ENCODE peak calls at places on chromosomes 1 and 21, in eight cellular contexts. L is transverse colon, U is mucosa of descending colon, E is fibroblast of mammary gland, F is GM23338, Y is tibial nerve, V is WTC11, P is endothelial cell. J is an unnamed sample.

GRCh38 chr1:38929054-38929453 is 12.6 kb downstream of the RHBDL2 start:
- DNase-seq in L (no peak), U (no peak), E (no peak), F (peak), Y (no peak), V (no peak), P (no peak), J (no peak)

GRCh38 chr1:38991638-38992449 is 768 bp downstream of the AKIRIN1 start:
- DNase-seq in L (peak), U (peak), E (no peak), F (peak), Y (no peak), V (peak), P (peak), J (no peak)

GRCh38 chr1:38076038-38076437 is 29.4 kb upstream of the POU3F1 start:
- DNase-seq in L (no peak), U (no peak), E (peak), F (peak), Y (no peak), V (peak), P (peak), J (no peak)

GRCh38 chr1:168932539-168932938 is 174.0 kb upstream of the ATP1B1 start:
- DNase-seq in L (no peak), U (no peak), E (peak), F (no peak), Y (no peak), V (no peak), P (no peak), J (no peak)

GRCh38 chr1:9180077-9180819 is 51.3 kb upstream of the GPR157 start:
- DNase-seq in L (no peak), U (no peak), E (peak), F (no peak), Y (no peak), V (no peak), P (no peak), J (no peak)

GRCh38 chr1:244231193-244231571 is 180.1 kb downstream of the ZBTB18 start:
- DNase-seq in L (no peak), U (no peak), E (peak), F (peak), Y (no peak), V (no peak), P (no peak), J (no peak)

GRCh38 chr1:119956306-119956705 is 60.0 kb upstream of the ADAM30 start:
- DNase-seq in L (no peak), U (no peak), E (no peak), F (no peak), Y (no peak), V (no peak), P (no peak), J (no peak)

GRCh38 chr1:53342735-53343470 is 15.0 kb upstream of the LRP8 start:
- DNase-seq in L (no peak), U (no peak), E (no peak), F (no peak), Y (no peak), V (no peak), P (no peak), J (no peak)

GRCh38 chr1:179599623-179600249 is 8.1 kb downstream of the TDRD5 start:
- DNase-seq in L (peak), U (no peak), E (peak), F (peak), Y (no peak), V (no peak), P (peak), J (no peak)

GRCh38 chr1:89609781-89610456 is 23.0 kb upstream of the LRRC8C start:
- DNase-seq in L (no peak), U (no peak), E (no peak), F (no peak), Y (no peak), V (no peak), P (no peak), J (no peak)

GRCh38 chr21:37531402-37532042 is 164.9 kb downstream of the DYRK1A start:
- DNase-seq in L (peak), U (peak), E (no peak), F (no peak), Y (no peak), V (no peak), P (no peak), J (no peak)

GRCh38 chr1:65068202-65069011 is 79.6 kb upstream of the AK4 start:
- DNase-seq in L (peak), U (peak), E (peak), F (peak), Y (peak), V (no peak), P (no peak), J (no peak)

GRCh38 chr1:3543076-3544049 is 67.9 kb downstream of the MEGF6 start:
- DNase-seq in L (peak), U (no peak), E (peak), F (no peak), Y (peak), V (peak), P (no peak), J (peak)

GRCh38 chr1:228943436-228943835 is 208.2 kb downstream of the RHOU start:
- DNase-seq in L (no peak), U (no peak), E (no peak), F (no peak), Y (no peak), V (no peak), P (no peak), J (no peak)

GRCh38 chr1:94929351-94929814 is 2.5 kb upstream of the CNN3 start:
- DNase-seq in L (peak), U (peak), E (no peak), F (no peak), Y (no peak), V (no peak), P (no peak), J (no peak)

GRCh38 chr1:161216945-161217712 is 2.0 kb downstream of the FCER1G start:
- DNase-seq in L (no peak), U (no peak), E (peak), F (no peak), Y (peak), V (no peak), P (no peak), J (no peak)

GRCh38 chr1:214637722-214638473 is 34.9 kb downstream of the CENPF start:
- DNase-seq in L (peak), U (no peak), E (peak), F (peak), Y (no peak), V (no peak), P (peak), J (peak)

GRCh38 chr1:228212966-228213844 is 5.4 kb downstream of the OBSCN start:
- DNase-seq in L (peak), U (peak), E (peak), F (peak), Y (peak), V (peak), P (peak), J (peak)

GRCh38 chr1:19941121-19941520 is 17.7 kb upstream of the PLA2G2E start:
- DNase-seq in L (no peak), U (no peak), E (no peak), F (no peak), Y (no peak), V (no peak), P (no peak), J (no peak)

GRCh38 chr1:183096889-183097288 is 73.7 kb downstream of the LAMC1 start:
- DNase-seq in L (peak), U (no peak), E (peak), F (no peak), Y (peak), V (no peak), P (no peak), J (peak)

GRCh38 chr1:61221642-61222041 is 139.3 kb downstream of the NFIA start:
- DNase-seq in L (no peak), U (no peak), E (peak), F (no peak), Y (no peak), V (no peak), P (no peak), J (no peak)

GRCh38 chr1:104787866-104788510 is 1038.3 kb downstream of the AMY1C start:
- DNase-seq in L (no peak), U (no peak), E (no peak), F (no peak), Y (no peak), V (no peak), P (no peak), J (no peak)

GRCh38 chr1:206074839-206075238 is 21.9 kb downstream of the RHEX start:
- DNase-seq in L (no peak), U (no peak), E (no peak), F (no peak), Y (no peak), V (no peak), P (no peak), J (no peak)

GRCh38 chr1:155320661-155321576 is at the start of gene RUSC1:
- DNase-seq in L (peak), U (peak), E (peak), F (peak), Y (peak), V (peak), P (peak), J (no peak)

GRCh38 chr1:18705811-18706210 is 75.2 kb downstream of the PAX7 start:
- DNase-seq in L (no peak), U (no peak), E (no peak), F (no peak), Y (no peak), V (no peak), P (no peak), J (no peak)

GRCh38 chr1:66445492-66446181 is 88.3 kb upstream of the SGIP1 start:
- DNase-seq in L (peak), U (peak), E (no peak), F (no peak), Y (no peak), V (no peak), P (peak), J (no peak)

GRCh38 chr1:96596226-96596625 is 125.4 kb upstream of the PTBP2 start:
- DNase-seq in L (no peak), U (peak), E (peak), F (peak), Y (no peak), V (peak), P (peak), J (no peak)

GRCh38 chr1:6185151-6185550 is 5.0 kb upstream of the CHD5 start:
- DNase-seq in L (no peak), U (no peak), E (peak), F (no peak), Y (no peak), V (no peak), P (no peak), J (peak)

GRCh38 chr1:166905930-166906329 is 29.9 kb upstream of the TADA1 start:
- DNase-seq in L (no peak), U (no peak), E (peak), F (no peak), Y (no peak), V (no peak), P (no peak), J (no peak)

GRCh38 chr1:189681252-189681919 is 796.3 kb downstream of the BRINP3 start:
- DNase-seq in L (no peak), U (no peak), E (no peak), F (no peak), Y (no peak), V (no peak), P (no peak), J (no peak)

GRCh38 chr1:221961532-221962292 is 219.8 kb upstream of the DUSP10 start:
- DNase-seq in L (no peak), U (no peak), E (peak), F (no peak), Y (no peak), V (no peak), P (no peak), J (peak)

GRCh38 chr1:211985556-211986264 is 49.6 kb downstream of the INTS7 start:
- DNase-seq in L (no peak), U (no peak), E (no peak), F (no peak), Y (no peak), V (no peak), P (no peak), J (no peak)

GRCh38 chr1:212415107-212415841 is 588 bp upstream of the PACC1 start:
- DNase-seq in L (no peak), U (no peak), E (no peak), F (peak), Y (no peak), V (no peak), P (no peak), J (no peak)

DNA sequence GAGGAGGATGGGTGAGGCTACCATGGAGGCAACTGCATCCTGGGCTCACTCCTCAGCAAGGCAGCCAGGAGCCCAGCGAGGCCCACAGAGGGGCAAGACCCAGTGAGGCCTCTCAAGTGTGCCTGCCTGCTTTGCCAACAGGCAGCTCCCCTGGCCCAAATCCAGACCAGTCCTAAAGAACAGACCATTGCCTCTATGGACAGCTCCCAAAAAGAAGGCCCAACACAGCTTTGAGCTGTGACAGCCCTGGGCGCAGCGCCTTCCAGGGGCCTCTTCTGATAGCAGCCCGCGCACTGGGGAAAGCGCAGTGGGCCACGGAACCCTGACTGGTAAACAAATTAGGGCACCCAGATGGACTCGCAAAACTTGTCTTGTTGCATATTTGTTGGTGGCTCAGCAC is 25.5 kb downstream of the C1orf198 start:
- DNase-seq in L (no peak), U (no peak), E (no peak), F (no peak), Y (no peak), V (no peak), P (no peak), J (no peak)
- TF ChIP-seq CTCF in L (no peak), U (no peak), E (no peak), F (no peak), Y (no peak), V (no peak), P (no peak), J (no peak)

GRCh38 chr1:196875935-196876334 is 11.9 kb upstream of the CFHR4 start:
- DNase-seq in L (no peak), U (no peak), E (no peak), F (no peak), Y (no peak), V (no peak), P (no peak), J (no peak)

GRCh38 chr1:196873385-196873784 is 14.5 kb upstream of the CFHR4 start:
- DNase-seq in L (no peak), U (no peak), E (no peak), F (no peak), Y (no peak), V (no peak), P (no peak), J (no peak)

DNA sequence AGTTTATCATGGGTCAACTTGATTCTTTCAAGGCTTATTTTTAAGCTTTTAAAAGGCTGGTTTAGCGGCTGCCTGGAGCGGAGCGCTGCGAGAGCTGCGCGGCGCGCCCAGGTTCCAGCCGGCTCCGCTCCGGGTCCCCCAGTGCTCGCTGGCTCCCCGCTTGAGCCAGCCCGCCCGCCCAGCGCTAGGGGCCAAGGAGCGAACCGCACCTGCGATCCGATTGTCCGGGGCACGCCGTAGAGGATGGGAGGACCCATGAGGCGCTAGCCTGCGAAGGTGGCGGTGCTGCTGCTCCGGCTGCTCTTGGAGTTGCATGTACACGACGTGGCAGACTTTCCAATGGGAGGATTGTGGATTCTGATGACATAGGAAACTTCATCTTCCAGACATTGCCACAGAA is 9.9 kb upstream of the CFHR4 start:
- DNase-seq in L (no peak), U (no peak), E (peak), F (peak), Y (no peak), V (peak), P (peak), J (no peak)
- TF ChIP-seq CTCF in L (no peak), U (no peak), E (no peak), F (no peak), Y (no peak), V (no peak), P (no peak), J (no peak)

DNA sequence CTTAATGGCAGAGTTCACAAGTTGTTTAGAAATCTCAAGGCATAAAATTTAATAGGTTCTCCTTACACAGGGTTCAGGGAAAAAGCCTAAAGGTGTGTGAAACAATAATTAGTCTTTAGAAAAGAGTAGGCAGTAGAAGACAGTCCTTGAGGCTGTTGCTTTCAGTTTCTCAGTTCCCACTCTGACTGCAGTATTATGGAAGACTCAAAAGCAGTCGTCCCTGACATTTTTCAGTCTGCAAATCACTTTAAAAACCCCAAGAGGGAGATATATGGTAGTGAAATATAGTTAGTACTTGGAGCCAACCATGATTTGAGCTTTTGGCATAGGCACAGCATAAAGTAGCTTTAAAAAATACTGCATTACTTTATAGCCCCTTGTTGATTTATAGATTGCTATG is 299.7 kb downstream of the OLFM3 start:
- DNase-seq in L (no peak), U (no peak), E (peak), F (no peak), Y (no peak), V (no peak), P (no peak), J (no peak)
- TF ChIP-seq CTCF in L (no peak), U (no peak), E (no peak), F (no peak), Y (no peak), V (no peak), P (no peak), J (no peak)

DNA sequence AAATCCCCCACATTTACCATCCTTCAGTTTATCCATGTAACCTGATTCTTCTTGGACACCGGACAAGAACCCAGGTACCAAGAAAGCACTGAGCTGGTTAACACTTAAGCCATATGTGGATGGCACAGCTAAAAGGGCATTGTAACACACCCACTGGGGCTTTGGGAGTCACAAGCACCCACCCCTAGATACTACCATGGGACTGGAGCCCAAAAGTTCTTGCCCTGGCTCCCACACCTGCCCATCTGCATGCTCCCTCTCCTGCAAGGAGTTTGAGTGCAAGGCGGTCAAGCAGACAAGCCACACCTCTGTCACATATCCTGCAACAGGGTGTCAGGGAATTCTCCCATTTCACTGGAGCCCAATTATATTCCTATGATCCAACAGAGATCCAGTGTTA is 270.1 kb downstream of the USH2A start:
- DNase-seq in L (no peak), U (no peak), E (no peak), F (no peak), Y (no peak), V (no peak), P (no peak), J (no peak)
- TF ChIP-seq CTCF in L (no peak), U (no peak), E (no peak), F (no peak), Y (no peak), V (no peak), P (no peak), J (no peak)

GRCh38 chr1:51345300-51345687 is 14.9 kb upstream of the TTC39A start:
- DNase-seq in L (no peak), U (no peak), E (no peak), F (peak), Y (no peak), V (no peak), P (no peak), J (no peak)

GRCh38 chr1:51344276-51344601 is 13.9 kb upstream of the TTC39A start:
- DNase-seq in L (no peak), U (no peak), E (no peak), F (no peak), Y (no peak), V (no peak), P (no peak), J (no peak)

GRCh38 chr1:51343624-51344023 is 13.3 kb upstream of the TTC39A start:
- DNase-seq in L (no peak), U (no peak), E (no peak), F (no peak), Y (no peak), V (no peak), P (no peak), J (no peak)

GRCh38 chr1:51346086-51346942 is 16.0 kb upstream of the TTC39A start:
- DNase-seq in L (no peak), U (no peak), E (no peak), F (no peak), Y (no peak), V (no peak), P (no peak), J (no peak)

DNA sequence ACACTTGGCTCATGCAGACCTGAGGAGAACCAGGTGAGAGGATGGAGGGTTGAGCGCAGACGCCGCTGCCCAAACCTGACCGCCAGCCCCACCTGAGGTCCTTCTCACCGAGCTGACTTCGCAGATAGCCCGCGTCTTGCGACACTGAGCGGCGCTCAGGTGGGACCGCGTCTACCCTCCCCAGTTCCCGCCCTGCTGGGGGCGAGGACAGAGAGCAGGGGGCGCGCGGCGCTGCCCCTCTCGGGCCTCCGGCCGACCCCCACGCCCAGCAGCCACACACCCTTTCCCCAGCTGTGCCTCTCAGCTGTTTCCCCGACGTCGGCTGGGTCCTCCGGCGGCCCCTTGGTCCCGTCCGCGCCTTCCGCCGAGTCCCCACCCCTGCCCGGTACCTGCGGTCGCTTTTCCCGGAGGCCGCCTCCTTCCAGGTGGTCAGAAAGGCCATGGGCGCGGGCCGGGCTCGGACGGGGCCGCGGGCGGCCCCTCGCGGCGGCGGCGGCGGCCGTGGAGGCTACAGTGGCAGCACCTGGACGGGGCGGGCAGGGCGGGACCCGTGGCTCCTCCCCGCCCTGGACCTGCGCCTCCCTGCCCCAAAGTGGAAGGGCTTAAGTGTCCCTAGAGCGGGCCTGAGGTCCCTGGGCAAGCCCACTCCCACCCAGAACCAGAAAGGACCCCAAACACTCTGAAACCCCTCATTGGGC is 14.4 kb upstream of the TTC39A start:
- DNase-seq in L (peak), U (peak), E (no peak), F (peak), Y (no peak), V (peak), P (peak), J (no peak)
- TF ChIP-seq CTCF in L (no peak), U (no peak), E (no peak), F (no peak), Y (no peak), V (no peak), P (no peak), J (no peak)

J was measured in AG09319.